ENCODE peak calls at places on chromosomes 3 and 15, in eight cellular contexts. R is activated T-helper 9 cell treated with anti-CD3 and anti-CD28 coated beads, Interleukin-2, amount 50 U/mL, for 16 hours; B is sigmoid colon; V is Ammon's horn; Z is activated naive CD4-positive, alpha-beta T cell; Q is SHP77; A is small intestine; O is left ventricle myocardium inferior. G is an unnamed sample.

GRCh38 chr15:91264651-91265351 is 164.7 kb downstream of the SV2B start:
- DNase-seq in R (no peak), B (no peak), V (no peak), Z (no peak), Q (no peak), A (no peak), O (no peak), G (no peak)

GRCh38 chr15:70436428-70436827 is 326.9 kb downstream of the UACA start:
- DNase-seq in R (no peak), B (no peak), V (no peak), Z (no peak), Q (no peak), A (no peak), O (no peak), G (peak)

GRCh38 chr3:16496408-16497222 is 16.9 kb downstream of the RFTN1 start:
- DNase-seq in R (no peak), B (no peak), V (no peak), Z (no peak), Q (no peak), A (no peak), O (no peak), G (no peak)

GRCh38 chr3:88149146-88149515 is 628 bp upstream of the C3orf38 start:
- DNase-seq in R (peak), B (no peak), V (no peak), Z (peak), Q (peak), A (no peak), O (no peak), G (no peak)

GRCh38 chr3:38264307-38264706 is 1.3 kb upstream of the SLC22A13 start:
- DNase-seq in R (no peak), B (no peak), V (no peak), Z (no peak), Q (no peak), A (peak), O (peak), G (peak)

GRCh38 chr3:126016616-126017015 is 47.6 kb downstream of the ROPN1B start:
- DNase-seq in R (no peak), B (peak), V (no peak), Z (no peak), Q (no peak), A (no peak), O (no peak), G (no peak)

GRCh38 chr15:36775209-36775608 is 195.8 kb downstream of the CDIN1 start:
- DNase-seq in R (no peak), B (no peak), V (no peak), Z (no peak), Q (no peak), A (no peak), O (no peak), G (no peak)

GRCh38 chr3:100127792-100128191 is 13.5 kb upstream of the FILIP1L start:
- DNase-seq in R (no peak), B (no peak), V (no peak), Z (no peak), Q (no peak), A (no peak), O (no peak), G (no peak)

GRCh38 chr3:184361532-184361931 is at the start of the genes CLCN2 and POLR2H:
- DNase-seq in R (peak), B (no peak), V (peak), Z (no peak), Q (peak), A (peak), O (peak), G (peak)

GRCh38 chr15:95596487-95596886 is 734.0 kb upstream of the NR2F2 start:
- DNase-seq in R (no peak), B (no peak), V (no peak), Z (no peak), Q (no peak), A (no peak), O (no peak), G (no peak)

GRCh38 chr15:68791431-68792283 is 29.0 kb downstream of the ANP32A start:
- DNase-seq in R (peak), B (no peak), V (no peak), Z (no peak), Q (no peak), A (no peak), O (no peak), G (peak)

GRCh38 chr3:107632576-107632975 is 109.8 kb downstream of the BBX start:
- DNase-seq in R (no peak), B (no peak), V (no peak), Z (no peak), Q (no peak), A (no peak), O (no peak), G (no peak)

GRCh38 chr15:101127503-101128076 is 124.3 kb downstream of the CHSY1 start:
- DNase-seq in R (peak), B (peak), V (peak), Z (peak), Q (peak), A (peak), O (peak), G (peak)

GRCh38 chr3:55431041-55431440 is 56.1 kb downstream of the WNT5A start:
- DNase-seq in R (no peak), B (no peak), V (no peak), Z (no peak), Q (no peak), A (no peak), O (no peak), G (no peak)

GRCh38 chr3:42665050-42665878 is 11.8 kb downstream of the ZBTB47 start:
- DNase-seq in R (no peak), B (peak), V (peak), Z (no peak), Q (no peak), A (no peak), O (no peak), G (peak)

GRCh38 chr3:162973518-162973917 is 1476.9 kb downstream of the OTOL1 start:
- DNase-seq in R (no peak), B (no peak), V (no peak), Z (no peak), Q (no peak), A (no peak), O (no peak), G (no peak)